ENCODE peak calls at places on chromosomes 16 and 17, in ten cellular contexts. H is glutamatergic neuron, L is progenitor cell of endocrine pancreas, I is neural crest cell, W is GM12865, B is cardiac fibroblast, M is heart right ventricle, A is dorsolateral prefrontal cortex, C is colonic mucosa, P is AG10803. U is an unnamed sample.

GRCh38 chr17:19384723-19385391 is 2.1 kb downstream of the MFAP4 start:
- DNase-seq in L (no peak), W (no peak), P (peak), B (peak), H (no peak), M (peak), A (peak), I (no peak), C (peak), U (no peak)

GRCh38 chr17:42362245-42362961 is 25.8 kb downstream of the STAT3 start:
- DNase-seq in I (no peak), C (no peak), B (no peak), P (no peak), L (no peak), M (no peak), W (no peak), A (no peak), H (no peak), U (no peak)

GRCh38 chr17:44235583-44235936 is 16.1 kb upstream of the UBTF start:
- DNase-seq in C (no peak), A (no peak), H (no peak), L (no peak), W (no peak), M (no peak), I (no peak), P (no peak), B (peak), U (no peak)

GRCh38 chr17:68595986-68596385 is 5.2 kb downstream of the FAM20A start:
- DNase-seq in L (no peak), H (no peak), W (no peak), A (no peak), M (no peak), C (no peak), I (no peak), P (no peak), B (no peak), U (no peak)

GRCh38 chr16:85733839-85734170 is 17.1 kb downstream of the C16orf74 start:
- DNase-seq in C (no peak), A (no peak), H (peak), P (no peak), M (no peak), L (no peak), I (peak), B (peak), W (no peak), U (no peak)

GRCh38 chr17:40244255-40244654 is 25.2 kb downstream of the WIPF2 start:
- DNase-seq in C (no peak), W (no peak), M (no peak), I (no peak), L (no peak), P (no peak), A (no peak), B (no peak), H (no peak), U (no peak)

GRCh38 chr17:62671553-62671952 is 44.1 kb downstream of the MRC2 start:
- DNase-seq in H (no peak), I (no peak), W (no peak), P (no peak), L (no peak), B (no peak), M (no peak), A (no peak), C (peak), U (no peak)

GRCh38 chr17:880871-881269 is 98.7 kb downstream of the NXN start:
- DNase-seq in H (no peak), B (no peak), C (no peak), A (no peak), L (no peak), W (no peak), M (no peak), P (no peak), I (no peak), U (no peak)

GRCh38 chr17:72031219-72031906 is 89.5 kb upstream of the SOX9 start:
- DNase-seq in W (no peak), M (no peak), L (no peak), C (no peak), P (no peak), H (no peak), A (no peak), B (no peak), I (no peak), U (no peak)

DNA sequence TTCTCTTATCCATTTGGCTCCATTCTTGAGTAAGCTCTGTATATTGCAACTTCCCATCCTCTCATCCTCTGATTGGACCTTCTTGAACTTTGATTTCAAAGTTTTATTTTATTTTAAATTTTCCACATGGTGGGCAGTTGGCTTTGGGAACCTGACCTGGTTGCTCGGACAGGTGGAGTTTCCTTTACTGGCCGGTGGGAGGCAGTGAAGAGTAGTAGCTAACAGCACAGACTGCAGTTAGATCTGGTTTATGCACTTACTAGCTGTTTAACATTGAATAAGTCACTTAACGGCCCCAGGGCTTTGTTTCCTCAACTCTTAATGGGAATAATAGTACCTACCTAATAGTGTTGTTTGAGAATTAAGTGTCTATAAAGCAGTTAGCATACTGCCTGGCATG is 92.8 kb downstream of the GPR139 start:
- DNase-seq in W (peak), L (no peak), H (peak), C (no peak), I (no peak), M (no peak), A (no peak), B (peak), P (no peak), U (peak)
- TF ChIP-seq CTCF in W (peak), L (peak), H (peak), C (peak), I (peak), M (peak), A (no peak), B (peak), P (peak), U (peak)

DNA sequence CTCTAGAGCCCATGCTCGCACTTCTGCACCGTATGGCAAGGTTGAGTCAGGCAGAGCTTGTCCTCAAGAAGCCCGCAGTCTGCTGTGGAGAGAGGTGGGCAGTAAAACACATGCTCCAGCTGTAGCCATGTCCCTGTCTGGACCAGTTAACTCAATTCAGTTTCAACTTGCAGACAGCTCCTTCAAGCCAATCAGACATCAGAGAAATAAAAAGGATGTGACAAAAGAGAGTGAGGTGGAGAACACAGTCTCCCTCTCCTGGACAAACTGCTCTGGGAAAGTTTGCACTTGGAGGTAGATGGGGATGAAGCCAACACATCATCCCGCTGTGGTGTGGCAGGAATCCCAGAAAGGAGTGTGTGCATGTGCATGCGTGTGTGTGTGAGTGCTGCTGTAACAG is 358.5 kb upstream of the ASIC2 start:
- DNase-seq in A (no peak), L (no peak), I (no peak), H (no peak), B (no peak), P (peak), W (no peak), C (no peak), M (no peak), U (no peak)
- TF ChIP-seq CTCF in A (no peak), L (no peak), I (peak), H (no peak), B (no peak), P (peak), W (no peak), C (no peak), M (no peak), U (no peak)

DNA sequence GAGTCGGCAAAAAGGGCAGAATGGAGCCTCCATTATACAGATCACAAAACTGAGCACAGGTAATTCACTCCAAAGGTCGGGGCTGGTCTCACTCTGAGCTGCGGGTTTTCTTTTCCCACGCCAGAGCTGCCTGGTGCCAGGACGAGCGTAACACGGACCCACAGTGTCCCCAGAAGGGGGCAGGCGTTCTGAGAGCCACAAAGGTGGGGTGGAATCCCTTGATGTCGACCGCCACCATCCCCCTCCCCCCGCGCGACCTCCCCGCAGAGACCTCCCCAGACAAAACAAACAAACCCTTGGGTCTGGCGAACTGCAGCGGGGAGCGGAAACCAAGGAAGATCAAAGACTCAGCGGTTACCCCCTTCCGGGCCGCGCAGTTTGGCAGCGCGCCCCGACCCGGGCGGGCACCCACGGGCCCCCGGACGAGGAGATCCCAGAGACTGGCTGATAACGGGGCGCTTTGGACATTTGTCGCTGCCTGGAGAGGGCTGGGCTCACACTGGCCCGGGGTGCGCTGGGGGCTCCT is 793 bp upstream of the NKD1 start:
- DNase-seq in I (peak), C (peak), P (no peak), A (no peak), L (peak), H (peak), W (peak), B (no peak), M (no peak), U (peak)
- TF ChIP-seq CTCF in I (peak), C (no peak), P (no peak), A (peak), L (peak), H (no peak), W (peak), B (no peak), M (peak), U (peak)

GRCh38 chr16:48687421-48688038 is 77.5 kb upstream of the N4BP1 start:
- DNase-seq in L (peak), C (peak), M (peak), B (peak), I (peak), P (peak), H (peak), W (peak), A (no peak), U (peak)
- TF ChIP-seq CTCF in L (peak), C (peak), M (peak), B (peak), I (peak), P (peak), H (peak), W (peak), A (peak), U (peak)

GRCh38 chr16:12122202-12122601 is 145.7 kb downstream of the SNX29 start:
- DNase-seq in B (no peak), M (no peak), I (no peak), P (no peak), C (no peak), A (no peak), L (no peak), H (no peak), W (no peak), U (no peak)

GRCh38 chr16:12126091-12126806 is 149.7 kb downstream of the SNX29 start:
- DNase-seq in L (no peak), I (no peak), M (no peak), H (no peak), P (no peak), W (no peak), B (no peak), C (no peak), A (no peak), U (no peak)

GRCh38 chr16:12127244-12127643 is 150.7 kb downstream of the SNX29 start:
- DNase-seq in M (no peak), P (no peak), A (no peak), W (no peak), L (no peak), B (no peak), C (no peak), H (no peak), I (no peak), U (no peak)

GRCh38 chr16:12123462-12123861 is 146.9 kb downstream of the SNX29 start:
- DNase-seq in H (no peak), L (no peak), M (no peak), I (no peak), P (no peak), B (no peak), W (no peak), A (no peak), C (no peak), U (no peak)

GRCh38 chr16:12124742-12125141 is 148.2 kb downstream of the SNX29 start:
- DNase-seq in H (no peak), C (no peak), B (no peak), W (no peak), I (no peak), P (no peak), L (no peak), A (no peak), M (no peak), U (no peak)
- TF ChIP-seq CTCF in H (no peak), C (no peak), B (no peak), W (no peak), I (no peak), P (no peak), L (no peak), A (no peak), M (no peak), U (no peak)

GRCh38 chr17:74387365-74388218 is 20.3 kb downstream of the GPR142 start:
- DNase-seq in I (no peak), P (no peak), H (no peak), C (peak), L (no peak), M (no peak), B (no peak), W (no peak), A (no peak), U (no peak)
- TF ChIP-seq CTCF in I (no peak), P (no peak), H (peak), C (no peak), L (peak), M (no peak), B (no peak), W (no peak), A (no peak), U (no peak)

DNA sequence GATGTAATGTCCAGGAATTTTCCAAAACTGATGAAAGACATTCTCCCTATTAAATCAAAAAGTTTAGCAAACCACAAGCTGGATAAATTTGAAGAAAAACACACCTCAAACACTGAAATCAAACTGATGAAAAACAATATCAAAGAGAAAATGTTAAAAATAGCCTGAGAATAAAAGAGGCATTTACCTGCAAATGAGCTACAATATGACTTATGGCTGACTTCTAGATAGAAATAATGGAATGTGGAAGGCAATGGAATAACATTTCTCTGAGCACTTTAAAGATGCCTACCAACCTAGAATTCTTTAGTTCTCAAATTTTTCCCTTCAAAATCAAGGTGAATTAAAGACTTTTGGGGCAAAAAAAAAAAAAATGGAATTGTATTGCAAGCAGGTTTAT is 52.4 kb upstream of the HSBP1 start:
- DNase-seq in P (no peak), I (no peak), M (no peak), H (no peak), L (no peak), W (no peak), A (no peak), C (no peak), B (no peak), U (no peak)
- TF ChIP-seq CTCF in P (no peak), I (no peak), M (no peak), H (no peak), L (no peak), W (no peak), A (no peak), C (no peak), B (no peak), U (no peak)

DNA sequence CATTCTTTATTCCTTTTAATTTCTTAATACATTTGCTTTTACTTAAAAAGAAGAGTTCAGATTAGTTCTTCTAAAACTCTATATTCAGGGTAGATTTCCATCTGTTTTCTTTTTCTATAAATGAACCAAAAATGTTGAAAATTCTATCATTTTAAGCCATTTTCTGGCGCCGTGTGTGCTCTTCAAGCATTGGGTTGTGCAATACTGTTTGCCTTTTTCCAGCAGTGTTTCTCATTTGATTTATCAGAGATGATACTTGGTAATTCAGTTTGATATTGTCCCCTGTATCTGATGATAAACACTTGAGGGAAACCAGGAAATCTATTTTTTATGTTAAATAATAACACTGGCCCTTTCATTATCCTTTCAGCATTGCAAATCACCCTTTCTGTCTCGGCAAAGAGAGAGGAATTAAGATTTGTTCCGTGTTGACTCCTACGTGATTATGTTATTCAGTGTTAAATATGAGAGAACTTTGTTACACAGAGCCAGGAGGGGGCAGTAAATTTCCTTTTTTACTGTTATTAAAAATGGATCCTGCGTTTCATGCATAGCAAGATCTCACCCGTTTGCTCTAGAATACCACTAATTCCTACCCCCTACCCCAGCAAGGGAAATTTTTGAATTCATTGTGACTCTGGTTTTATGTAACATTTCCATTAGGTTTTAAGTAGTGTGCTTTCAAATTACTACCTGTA is 606.9 kb upstream of the RBFOX1 start:
- DNase-seq in P (no peak), L (no peak), B (peak), A (no peak), W (no peak), C (no peak), H (no peak), I (no peak), M (no peak), U (no peak)
- TF ChIP-seq CTCF in P (no peak), L (peak), B (no peak), A (peak), W (no peak), C (no peak), H (no peak), I (peak), M (no peak), U (no peak)